ENCODE peak calls at places on chromosomes 7 and 10, in four cellular contexts. A is fibroblast of lung, G is endothelial cell, D is upper lobe of right lung. B is an unnamed sample.

GRCh38 chr7:120272261-120272895 is 597 bp upstream of the KCND2 start:
- DNase-seq in A (peak), G (no peak), D (no peak), B (peak)

GRCh38 chr7:147332988-147333387 is 1216.4 kb downstream of the CNTNAP2 start:
- DNase-seq in D (no peak), G (no peak), A (no peak), B (no peak)

GRCh38 chr10:124344266-124344590 is 74.5 kb downstream of the OAT start:
- DNase-seq in D (peak), G (no peak), A (no peak), B (no peak)

GRCh38 chr10:50885097-50885859 is at the start of gene A1CF:
- DNase-seq in A (no peak), G (no peak), D (no peak), B (no peak)

GRCh38 chr7:25967278-25968204 is 184.5 kb upstream of the NFE2L3 start:
- DNase-seq in D (no peak), G (no peak), A (no peak), B (no peak)

GRCh38 chr7:97480700-97481410 is 251.0 kb upstream of the TAC1 start:
- DNase-seq in G (no peak), A (no peak), D (no peak), B (peak)

GRCh38 chr7:87480386-87480785 is 4.9 kb upstream of the ABCB4 start:
- DNase-seq in D (no peak), G (no peak), A (peak), B (no peak)

GRCh38 chr7:149865437-149865836 is 8.3 kb upstream of the ATP6V0E2 start:
- DNase-seq in G (no peak), A (peak), D (no peak), B (no peak)

GRCh38 chr10:106625761-106626160 is 538.7 kb downstream of the SORCS1 start:
- DNase-seq in G (no peak), D (no peak), A (no peak), B (peak)

GRCh38 chr10:112959207-112959838 is 9.3 kb downstream of the TCF7L2 start:
- DNase-seq in G (no peak), A (peak), D (no peak), B (no peak)

GRCh38 chr10:131099028-131099427 is 212.5 kb downstream of the TCERG1L start:
- DNase-seq in G (no peak), A (no peak), D (no peak), B (no peak)

GRCh38 chr10:78560393-78560688 is 508.4 kb upstream of the ZMIZ1 start:
- DNase-seq in D (no peak), A (no peak), G (no peak), B (no peak)

GRCh38 chr10:102744374-102745051 is 765 bp downstream of the WBP1L start:
- DNase-seq in A (no peak), G (no peak), D (no peak), B (no peak)

GRCh38 chr10:9853405-9854010 is 1164.2 kb upstream of the CELF2 start:
- DNase-seq in G (no peak), A (peak), D (no peak), B (peak)

GRCh38 chr10:103238506-103239252 is 7.0 kb upstream of the RPEL1 start:
- DNase-seq in A (peak), D (no peak), G (no peak), B (no peak)

GRCh38 chr10:30784896-30785605 is 155.5 kb upstream of the LYZL2 start:
- DNase-seq in D (peak), G (peak), A (peak), B (peak)

GRCh38 chr10:120477723-120478270 is 20.8 kb downstream of the PLPP4 start:
- DNase-seq in G (no peak), D (no peak), A (peak), B (no peak)

GRCh38 chr10:14153570-14154055 is 177.1 kb downstream of the FRMD4A start:
- DNase-seq in G (no peak), A (no peak), D (no peak), B (peak)

GRCh38 chr7:27173412-27174076 is 576 bp downstream of the HOXA10 start:
- DNase-seq in G (no peak), A (no peak), D (peak), B (peak)

GRCh38 chr10:102152545-102152890 is 329 bp downstream of the NOLC1 start:
- DNase-seq in A (peak), G (no peak), D (no peak), B (peak)

GRCh38 chr7:100093054-100093453 is 4.3 kb downstream of the COPS6 start:
- DNase-seq in A (no peak), D (no peak), G (no peak), B (no peak)

GRCh38 chr10:93991596-93992284 is 2.0 kb upstream of the PLCE1 start:
- DNase-seq in D (no peak), A (peak), G (peak), B (no peak)

GRCh38 chr7:781936-782529 is 50.2 kb upstream of the SUN1 start:
- DNase-seq in A (no peak), G (no peak), D (no peak), B (no peak)

GRCh38 chr10:132541129-132541528 is 3.5 kb downstream of the INPP5A start:
- DNase-seq in G (no peak), A (no peak), D (no peak), B (no peak)

GRCh38 chr10:98367626-98368451 is 47.1 kb downstream of the PYROXD2 start:
- DNase-seq in A (no peak), G (no peak), D (no peak), B (no peak)

GRCh38 chr10:98253499-98253898 is 14.5 kb downstream of the LOXL4 start:
- DNase-seq in G (no peak), D (no peak), A (no peak), B (no peak)

GRCh38 chr7:24728121-24728500 is 29.2 kb downstream of the GSDME start:
- DNase-seq in G (no peak), A (no peak), D (no peak), B (no peak)
- TF ChIP-seq CTCF in G (no peak), A (no peak), D (no peak), B (no peak)

GRCh38 chr7:91263359-91264082 is 712 bp upstream of the FZD1 start:
- DNase-seq in D (peak), A (no peak), G (peak), B (peak)
- TF ChIP-seq CTCF in D (no peak), A (no peak), G (no peak), B (no peak)

DNA sequence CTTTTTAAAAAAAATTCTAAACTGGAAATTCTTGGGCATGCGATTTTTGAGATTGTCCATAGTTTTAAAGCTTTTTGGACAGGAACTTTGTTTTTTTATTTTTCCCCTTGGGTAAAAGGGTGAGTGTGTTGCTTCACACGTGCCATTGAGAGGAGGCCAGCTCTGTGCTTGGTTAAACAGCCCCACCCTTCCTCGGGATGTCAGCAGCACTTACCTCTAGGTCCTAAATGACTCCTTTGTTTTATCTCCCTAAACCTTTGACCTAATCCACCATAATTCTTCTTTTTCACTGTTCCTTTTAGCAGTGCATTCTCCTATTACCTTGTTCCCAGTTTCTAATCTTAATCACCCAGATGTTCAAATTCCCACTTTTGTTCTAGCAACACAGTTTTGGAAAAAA is 83.5 kb downstream of the SEMA3D start:
- DNase-seq in A (peak), D (no peak), G (no peak), B (no peak)
- TF ChIP-seq CTCF in A (no peak), D (no peak), G (no peak), B (no peak)

GRCh38 chr7:22256702-22257101 is 100.3 kb downstream of the RAPGEF5 start:
- DNase-seq in D (no peak), G (no peak), A (no peak), B (no peak)
- TF ChIP-seq CTCF in D (no peak), G (no peak), A (peak), B (peak)

GRCh38 chr10:6089334-6090219 is 743 bp downstream of the RBM17 start:
- DNase-seq in D (peak), A (peak), G (peak), B (peak)

GRCh38 chr10:6092731-6093130 is 3.9 kb downstream of the RBM17 start:
- DNase-seq in A (no peak), D (no peak), G (no peak), B (no peak)

GRCh38 chr10:6088721-6089333 is at the start of gene RBM17:
- DNase-seq in G (peak), A (peak), D (peak), B (peak)

GRCh38 chr10:6095810-6096209 is 7.0 kb downstream of the RBM17 start:
- DNase-seq in G (no peak), D (no peak), A (no peak), B (no peak)

DNA sequence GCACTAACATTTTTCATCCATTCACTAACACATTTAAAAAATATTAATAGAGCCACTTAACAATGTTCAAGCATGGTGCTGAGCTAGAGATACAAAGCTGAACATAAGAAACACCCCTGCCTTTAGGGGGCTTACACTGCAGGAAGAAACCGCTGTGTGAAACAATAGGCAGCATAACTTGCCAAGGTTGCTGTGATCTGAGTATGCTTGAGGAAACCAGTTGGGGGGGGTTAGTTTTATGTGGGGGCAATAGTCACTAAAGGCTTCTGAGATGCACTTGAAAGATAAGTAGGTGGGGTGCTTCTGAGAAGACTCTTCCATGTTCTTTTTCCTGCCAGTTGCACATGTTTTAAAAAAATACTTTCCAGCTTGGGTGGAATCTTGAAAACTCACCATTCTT is 2.8 kb downstream of the RBM17 start:
- DNase-seq in D (no peak), A (peak), G (no peak), B (no peak)
- TF ChIP-seq CTCF in D (no peak), A (no peak), G (no peak), B (no peak)

GRCh38 chr10:44925811-44926760 is 14.9 kb downstream of the TMEM72 start:
- DNase-seq in D (no peak), G (no peak), A (no peak), B (no peak)

GRCh38 chr10:44926771-44927751 is 15.9 kb downstream of the TMEM72 start:
- DNase-seq in G (no peak), D (no peak), A (peak), B (no peak)

GRCh38 chr10:44924261-44925040 is 13.3 kb downstream of the TMEM72 start:
- DNase-seq in G (no peak), D (no peak), A (no peak), B (no peak)

GRCh38 chr10:44923611-44924010 is 12.5 kb downstream of the TMEM72 start:
- DNase-seq in G (no peak), D (no peak), A (no peak), B (no peak)

DNA sequence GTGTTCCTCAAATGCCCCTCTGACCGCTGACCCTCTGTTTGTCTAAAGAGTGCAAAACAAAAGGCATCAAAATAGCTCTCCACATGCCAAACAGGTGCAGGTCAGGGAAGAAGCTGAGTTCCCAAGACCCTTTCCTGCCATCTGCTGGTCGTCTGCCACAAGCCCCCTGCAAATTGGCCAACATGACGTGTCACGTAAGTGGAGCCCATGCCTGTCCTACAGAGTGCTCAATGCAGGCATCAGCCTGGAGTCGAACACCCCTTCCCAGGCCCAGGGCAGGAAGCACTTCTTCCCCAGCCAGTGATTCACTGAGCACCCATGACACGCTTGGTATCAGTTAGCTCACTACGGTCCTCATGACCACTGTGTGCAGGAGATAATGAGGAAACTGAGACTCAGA is 14.1 kb downstream of the TMEM72 start:
- DNase-seq in G (peak), D (no peak), A (peak), B (peak)
- TF ChIP-seq CTCF in G (peak), D (no peak), A (no peak), B (peak)

GRCh38 chr7:108002726-108003590 is at the start of gene LAMB1:
- DNase-seq in D (peak), G (peak), A (peak), B (peak)

GRCh38 chr7:107998660-107999480 is 4.1 kb downstream of the LAMB1 start:
- DNase-seq in D (no peak), A (peak), G (no peak), B (no peak)

GRCh38 chr7:108001759-108002725 is 919 bp downstream of the LAMB1 start:
- DNase-seq in A (peak), G (peak), D (no peak), B (peak)

GRCh38 chr7:107999814-108000560 is 3.0 kb downstream of the LAMB1 start:
- DNase-seq in D (no peak), G (no peak), A (peak), B (no peak)

GRCh38 chr7:108000875-108001758 is 1.8 kb downstream of the LAMB1 start:
- DNase-seq in G (peak), D (peak), A (peak), B (peak)
- TF ChIP-seq CTCF in G (no peak), D (peak), A (no peak), B (no peak)

GRCh38 chr10:1372212-1372611 is 316.0 kb downstream of the WDR37 start:
- DNase-seq in D (no peak), G (no peak), A (no peak), B (no peak)
- TF ChIP-seq CTCF in D (no peak), G (no peak), A (no peak), B (no peak)

DNA sequence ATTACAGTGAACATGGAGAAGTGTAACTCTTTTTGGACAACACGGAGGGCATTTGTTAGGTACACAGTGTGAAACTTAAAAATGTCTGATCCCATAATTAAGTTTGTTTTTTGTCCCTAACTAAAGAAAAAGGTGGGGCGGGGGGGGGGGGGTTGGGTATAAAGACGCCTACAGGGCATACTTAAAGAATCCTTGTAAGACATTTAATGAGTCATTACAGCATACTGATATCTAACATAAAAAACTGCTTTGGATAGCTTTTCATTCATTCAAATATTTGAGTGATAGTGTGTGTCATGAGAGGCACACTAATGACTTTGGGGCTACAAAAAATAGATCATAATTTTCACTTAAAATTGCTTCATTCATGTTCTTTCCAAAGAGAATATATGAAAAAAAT is 31.2 kb downstream of the ZNRF2 start:
- DNase-seq in D (no peak), G (no peak), A (no peak), B (no peak)
- TF ChIP-seq CTCF in D (no peak), G (no peak), A (no peak), B (no peak)

GRCh38 chr10:18651324-18652007 is at the start of gene NSUN6:
- DNase-seq in G (peak), D (peak), A (peak), B (peak)
- TF ChIP-seq CTCF in G (no peak), D (no peak), A (no peak), B (no peak)